ENCODE peak calls at places on chromosome 15, in four cellular contexts. T, V, K and E are unnamed samples.

GRCh38 chr15:77436822-77437221 is 16.1 kb downstream of the HMG20A start:
- DNase-seq in V (no peak), T (no peak), K (no peak), E (no peak)

GRCh38 chr15:62149729-62150128 is 15.4 kb downstream of the C2CD4B start:
- DNase-seq in K (no peak), T (no peak), V (no peak), E (no peak)

GRCh38 chr15:67105065-67105951 is 39.9 kb downstream of the SMAD3 start:
- DNase-seq in V (peak; percentile 90), T (no peak), K (peak; percentile 69), E (peak; percentile 63)

GRCh38 chr15:62071711-62072308 is 5.0 kb downstream of the C2CD4A start:
- DNase-seq in T (no peak), K (no peak), V (no peak), E (no peak)

GRCh38 chr15:29711531-29711930 is 110.7 kb downstream of the TJP1 start:
- DNase-seq in K (no peak), T (no peak), V (no peak), E (no peak)

GRCh38 chr15:31302029-31302657 is 24.5 kb upstream of the KLF13 start:
- DNase-seq in K (no peak), T (no peak), V (no peak), E (no peak)

GRCh38 chr15:83305696-83306291 is 21.3 kb upstream of the BNC1 start:
- DNase-seq in K (no peak), V (no peak), T (no peak), E (no peak)

GRCh38 chr15:28098766-28099554 is at the start of gene OCA2:
- DNase-seq in K (peak; percentile 55), V (no peak), T (peak; percentile 70), E (peak; percentile 31)

GRCh38 chr15:63374686-63375520 is 6.7 kb downstream of the CA12 start:
- DNase-seq in T (no peak), V (no peak), K (peak; percentile 48), E (no peak)

GRCh38 chr15:88897456-88898194 is 2.3 kb upstream of the HAPLN3 start:
- DNase-seq in K (peak; percentile 78), T (peak; percentile 86), V (no peak), E (peak; percentile 56)

GRCh38 chr15:25238716-25239470 is 199.9 kb downstream of the UBE3A start:
- DNase-seq in V (no peak), K (peak; percentile 0), T (peak; percentile 6), E (peak; percentile 1)

GRCh38 chr15:26391556-26392229 is 381.2 kb downstream of the GABRB3 start:
- DNase-seq in V (no peak), T (no peak), K (no peak), E (no peak)

GRCh38 chr15:64634020-64634419 is 141.4 kb downstream of the RBPMS2 start:
- DNase-seq in V (no peak), T (no peak), K (no peak), E (no peak)

GRCh38 chr15:47897525-47897924 is 180.2 kb downstream of the SEMA6D start:
- DNase-seq in K (no peak), T (no peak), V (no peak), E (no peak)

GRCh38 chr15:67248106-67248505 is 6.4 kb downstream of the AAGAB start:
- DNase-seq in K (no peak), T (no peak), V (no peak), E (no peak)

GRCh38 chr15:76787273-76787672 is 117.9 kb downstream of the SCAPER start:
- DNase-seq in V (no peak), T (no peak), K (no peak), E (no peak)

GRCh38 chr15:64653757-64654156 is 121.6 kb downstream of the RBPMS2 start:
- DNase-seq in V (no peak), T (no peak), K (no peak), E (no peak)

GRCh38 chr15:79967331-79968182 is 3.4 kb downstream of the BCL2A1 start:
- DNase-seq in V (no peak), T (no peak), K (no peak), E (no peak)

GRCh38 chr15:33581032-33581431 is 270.3 kb downstream of the RYR3 start:
- DNase-seq in V (no peak), T (no peak), K (no peak), E (no peak)

GRCh38 chr15:68252925-68253534 is 23.5 kb upstream of the CLN6 start:
- DNase-seq in K (no peak), V (peak; percentile 79), T (no peak), E (no peak)

GRCh38 chr15:101325263-101326025 is 30.4 kb upstream of the SNRPA1 start:
- DNase-seq in V (no peak), T (no peak), K (no peak), E (no peak)

GRCh38 chr15:29433507-29433906 is 163.9 kb upstream of the NSMCE3 start:
- DNase-seq in T (no peak), K (no peak), V (no peak), E (no peak)

GRCh38 chr15:60840703-60841411 is 361.9 kb upstream of the ICE2 start:
- DNase-seq in V (no peak), T (no peak), K (no peak), E (no peak)

GRCh38 chr15:64519897-64520296 is 59.5 kb downstream of the ZNF609 start:
- DNase-seq in V (no peak), K (no peak), T (no peak), E (no peak)

GRCh38 chr15:92377083-92377789 is 16.4 kb upstream of the ST8SIA2 start:
- DNase-seq in T (peak; percentile 35), K (peak; percentile 22), V (no peak), E (peak; percentile 22)

GRCh38 chr15:88636654-88637053 is 2.2 kb upstream of the ISG20 start:
- DNase-seq in V (no peak), K (no peak), T (no peak), E (no peak)

GRCh38 chr15:43403616-43404015 is 32.7 kb downstream of the TUBGCP4 start:
- DNase-seq in T (no peak), K (no peak), V (no peak), E (no peak)

GRCh38 chr15:31402511-31403056 is 75.9 kb downstream of the KLF13 start:
- DNase-seq in V (no peak), T (peak; percentile 76), K (no peak), E (peak; percentile 59)

GRCh38 chr15:71103102-71103676 is 12.1 kb upstream of the THSD4 start:
- DNase-seq in V (peak; percentile 50), T (no peak), K (no peak), E (no peak)

GRCh38 chr15:98583758-98584157 is 64.6 kb upstream of the IGF1R start:
- DNase-seq in K (no peak), V (no peak), T (no peak), E (no peak)

GRCh38 chr15:59819047-59819446 is 129.9 kb upstream of the BNIP2 start:
- DNase-seq in K (no peak), V (no peak), T (no peak), E (no peak)

GRCh38 chr15:67110400-67110799 is 45.0 kb downstream of the SMAD3 start:
- DNase-seq in V (no peak), K (no peak), T (no peak), E (no peak)

GRCh38 chr15:68228143-68228970 is 1.2 kb downstream of the CLN6 start:
- DNase-seq in V (no peak), T (no peak), K (no peak), E (no peak)

GRCh38 chr15:40506964-40507571 is 36.3 kb downstream of the CHST14 start:
- DNase-seq in K (peak; percentile 75), V (peak; percentile 57), T (peak; percentile 80), E (peak; percentile 42)
- H3K27me3 ChIP-seq in K (no peaks in the 10 kb centered on the region), V (no peaks in the 10 kb centered on the region), T (no peaks in the 10 kb centered on the region), E (no peaks in the 10 kb centered on the region)

DNA sequence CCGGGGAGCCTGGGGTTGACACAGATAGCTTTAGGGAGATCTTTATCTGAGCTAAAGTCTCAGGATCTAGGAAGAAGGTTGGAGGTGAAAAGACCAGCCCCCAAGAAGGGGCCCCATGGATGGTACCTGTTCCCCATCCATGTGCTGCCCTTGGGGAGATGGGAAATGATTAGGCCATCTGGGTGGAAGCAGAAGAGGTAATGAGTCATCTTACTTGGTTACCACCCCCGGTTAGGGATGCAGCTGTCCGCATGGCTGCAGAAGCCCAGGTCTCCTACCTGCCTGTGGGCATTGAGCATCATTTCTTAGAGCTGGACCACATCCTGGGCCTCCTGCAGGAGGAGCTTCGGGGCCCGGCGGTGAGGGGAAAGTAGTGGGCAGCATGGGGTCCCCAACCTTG is 3.1 kb upstream of the CPLX3 start:
- DNase-seq in V (no peak), K (no peak), T (no peak), E (no peak)
- H3K27me3 ChIP-seq in V (peaks cover 16% of the 10 kb centered on the region), K (peaks cover 1% of the 10 kb centered on the region), T (no peaks in the 10 kb centered on the region), E (peaks cover 13% of the 10 kb centered on the region)

DNA sequence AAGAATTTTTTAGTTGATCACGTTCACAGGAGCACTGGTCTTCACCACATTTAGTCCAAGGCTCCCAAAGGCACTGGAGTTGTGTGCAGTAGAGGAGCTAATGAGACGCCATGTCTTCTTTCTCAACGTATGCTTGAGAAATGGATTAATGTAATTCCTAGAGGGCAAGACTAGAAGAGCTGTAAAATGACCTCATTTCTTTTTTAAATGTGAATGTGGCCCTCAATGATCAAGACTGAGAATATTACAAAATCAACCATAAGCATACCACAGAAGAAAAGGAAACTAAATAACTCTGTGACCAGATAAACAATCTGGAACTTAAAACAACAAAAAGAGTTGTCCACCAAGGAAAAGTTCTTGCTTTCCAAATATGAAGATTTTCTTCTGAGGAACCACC is 112.1 kb upstream of the THBS1 start:
- DNase-seq in K (no peak), V (no peak), T (no peak), E (no peak)
- H3K27me3 ChIP-seq in K (no peaks in the 10 kb centered on the region), V (no peaks in the 10 kb centered on the region), T (no peaks in the 10 kb centered on the region), E (no peaks in the 10 kb centered on the region)

GRCh38 chr15:52798529-52799101 is 8.5 kb upstream of the ONECUT1 start:
- DNase-seq in T (no peak), K (no peak), V (no peak), E (no peak)
- H3K27me3 ChIP-seq in T (peaks cover 31% of the 10 kb centered on the region), K (peaks cover 69% of the 10 kb centered on the region), V (peaks cover 7% of the 10 kb centered on the region), E (peaks cover 100% of the 10 kb centered on the region)

DNA sequence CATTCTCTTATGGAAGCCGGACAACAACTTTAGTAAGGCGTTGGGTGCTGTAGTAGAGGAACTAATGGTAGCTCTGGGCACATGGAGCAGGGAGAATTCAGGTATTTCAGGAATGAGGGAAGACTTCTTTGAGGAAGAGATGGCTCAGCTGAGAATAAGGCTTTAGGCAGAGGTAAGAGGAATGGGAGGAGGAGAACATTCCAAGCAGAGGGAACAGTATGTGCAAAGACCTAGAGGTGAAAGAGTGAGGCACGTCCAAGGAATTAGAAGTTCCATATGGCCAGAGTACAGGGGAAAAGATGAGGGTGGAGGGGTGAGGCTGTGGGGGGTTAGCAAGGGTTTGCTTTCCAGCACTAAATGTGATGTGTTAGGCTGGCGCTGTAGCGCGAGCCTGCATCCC is 1.6 kb upstream of the SV2B start:
- DNase-seq in T (no peak), V (no peak), K (no peak), E (no peak)
- H3K27me3 ChIP-seq in T (peaks cover 8% of the 10 kb centered on the region), V (peaks cover 56% of the 10 kb centered on the region), K (peaks cover 20% of the 10 kb centered on the region), E (peaks cover 45% of the 10 kb centered on the region)

GRCh38 chr15:58057559-58057958 is 8.0 kb downstream of the ALDH1A2 start:
- DNase-seq in K (no peak), T (no peak), V (no peak), E (no peak)

GRCh38 chr15:58058729-58059128 is 6.8 kb downstream of the ALDH1A2 start:
- DNase-seq in V (no peak), T (no peak), K (no peak), E (no peak)

GRCh38 chr15:58060575-58060974 is 4.9 kb downstream of the ALDH1A2 start:
- DNase-seq in V (no peak), K (no peak), T (no peak), E (no peak)

GRCh38 chr15:58056015-58056414 is 9.5 kb downstream of the ALDH1A2 start:
- DNase-seq in T (no peak), K (no peak), V (no peak), E (no peak)

GRCh38 chr15:58058068-58058467 is 7.4 kb downstream of the ALDH1A2 start:
- DNase-seq in T (no peak), K (no peak), V (no peak), E (no peak)
- H3K27me3 ChIP-seq in T (no peaks in the 10 kb centered on the region), K (no peaks in the 10 kb centered on the region), V (no peaks in the 10 kb centered on the region), E (peaks cover 5% of the 10 kb centered on the region)